ENCODE peak calls at places on chromosomes 7 and 10, in seven cellular contexts. M is body of pancreas, X is mammary epithelial cell, P is cardiac muscle cell, W is heart right ventricle, Z is lower lobe of right lung, V is Caco-2. I is an unnamed sample.
A peak's percentile ranks its signal among the peaks of the same experiment; 100 is the strongest.

GRCh38 chr10:111295788-111296187 is 219.0 kb downstream of the ADRA2A start:
- DNase-seq in M (no peak), X (no peak), P (no peak), W (no peak), Z (no peak), V (no peak), I (no peak)

GRCh38 chr10:29725133-29725720 is 90.5 kb upstream of the SVIL start:
- DNase-seq in M (no peak), X (no peak), P (peak; percentile 63), W (no peak), Z (no peak), V (peak; percentile 83), I (no peak)

GRCh38 chr10:127563718-127564553 is 14.8 kb downstream of the NPS start:
- DNase-seq in M (peak; percentile 10), X (peak; percentile 12), P (no peak), W (peak; percentile 35), Z (peak; percentile 66), V (no peak), I (no peak)

GRCh38 chr10:14532473-14533251 is 201.9 kb upstream of the FRMD4A start:
- DNase-seq in M (peak; percentile 90), X (peak; percentile 40), P (no peak), W (no peak), Z (no peak), V (peak; percentile 72), I (no peak)

GRCh38 chr7:92362131-92362530 is 85.2 kb upstream of the GATAD1 start:
- DNase-seq in M (no peak), X (no peak), P (peak; percentile 71), W (no peak), Z (no peak), V (no peak), I (no peak)

GRCh38 chr10:89523274-89523673 is 12.1 kb downstream of the SLC16A12 start:
- DNase-seq in M (no peak), X (no peak), P (no peak), W (no peak), Z (no peak), V (no peak), I (no peak)

GRCh38 chr7:29593458-29593857 is 29.8 kb downstream of the PRR15 start:
- DNase-seq in M (no peak), X (peak; percentile 24), P (no peak), W (no peak), Z (no peak), V (no peak), I (no peak)

GRCh38 chr7:360454-361100 is 70.6 kb downstream of the FOXL3 start:
- DNase-seq in M (no peak), X (no peak), P (no peak), W (peak; percentile 6), Z (peak; percentile 35), V (no peak), I (no peak)

GRCh38 chr7:157211710-157212109 is 73.0 kb downstream of the UBE3C start:
- DNase-seq in M (peak; percentile 43), X (peak; percentile 1), P (peak; percentile 72), W (no peak), Z (no peak), V (no peak), I (no peak)

GRCh38 chr7:6375346-6376101 is 72.2 kb downstream of the DAGLB start:
- DNase-seq in M (no peak), X (peak; percentile 41), P (peak; percentile 48), W (no peak), Z (no peak), V (no peak), I (no peak)

GRCh38 chr7:94344826-94345225 is 49.9 kb upstream of the COL1A2 start:
- DNase-seq in M (no peak), X (peak; percentile 12), P (peak; percentile 58), W (no peak), Z (no peak), V (no peak), I (no peak)

GRCh38 chr10:5960070-5960972 is 17.0 kb downstream of the IL15RA start:
- DNase-seq in M (no peak), X (no peak), P (peak; percentile 79), W (no peak), Z (peak; percentile 27), V (peak; percentile 34), I (no peak)

GRCh38 chr10:123269017-123269552 is 114.9 kb downstream of the BUB3 start:
- DNase-seq in M (no peak), X (no peak), P (no peak), W (no peak), Z (no peak), V (no peak), I (no peak)

GRCh38 chr10:118873738-118874105 is 119.0 kb upstream of the CACUL1 start:
- DNase-seq in M (no peak), X (peak; percentile 57), P (peak; percentile 13), W (no peak), Z (no peak), V (no peak), I (no peak)

GRCh38 chr7:12623885-12624498 is 53.5 kb downstream of the SCIN start:
- DNase-seq in M (no peak), X (peak; percentile 17), P (peak; percentile 33), W (no peak), Z (no peak), V (no peak), I (no peak)

GRCh38 chr7:3922175-3922635 is 621.2 kb downstream of the SDK1 start:
- DNase-seq in M (peak; percentile 78), X (peak; percentile 70), P (peak; percentile 89), W (no peak), Z (no peak), V (peak; percentile 69), I (peak; percentile 41)
- TF ChIP-seq CTCF in M (no peak), X (peak; percentile 33), P (no peak), W (no peak), Z (peak; percentile 8), V (no peak), I (peak; percentile 30)

GRCh38 chr7:41222704-41223103 is 480.2 kb downstream of the INHBA start:
- DNase-seq in M (no peak), X (peak; percentile 83), P (peak; percentile 42), W (no peak), Z (no peak), V (no peak), I (no peak)

GRCh38 chr7:41217306-41217705 is 485.6 kb downstream of the INHBA start:
- DNase-seq in M (no peak), X (peak; percentile 78), P (no peak), W (no peak), Z (no peak), V (no peak), I (no peak)

GRCh38 chr7:41219276-41219675 is 483.6 kb downstream of the INHBA start:
- DNase-seq in M (no peak), X (peak; percentile 25), P (peak; percentile 41), W (no peak), Z (no peak), V (no peak), I (no peak)

GRCh38 chr7:41224063-41224763 is 478.7 kb downstream of the INHBA start:
- DNase-seq in M (no peak), X (peak; percentile 98), P (peak; percentile 29), W (no peak), Z (no peak), V (peak; percentile 45), I (no peak)

GRCh38 chr7:41220275-41220674 is 482.6 kb downstream of the INHBA start:
- DNase-seq in M (no peak), X (no peak), P (no peak), W (no peak), Z (no peak), V (no peak), I (no peak)
- H3K27me3 ChIP-seq in M (no peaks in the 10 kb centered on the region), X (no peaks in the 10 kb centered on the region), P (peaks cover 32% of the 10 kb centered on the region), W (no peaks in the 10 kb centered on the region), Z (no peaks in the 10 kb centered on the region), V (no peaks in the 10 kb centered on the region), I (no peaks in the 10 kb centered on the region)

GRCh38 chr7:101629171-101629570 is at the start of gene MYL10:
- DNase-seq in M (no peak), X (no peak), P (no peak), W (no peak), Z (no peak), V (no peak), I (no peak)
- H3K4me3 ChIP-seq in M (no peak within 1 kb of the TSS), X (no peak within 1 kb of the TSS), P (no peak within 1 kb of the TSS), W (no peak within 1 kb of the TSS), Z (no peak within 1 kb of the TSS), V (no peak within 1 kb of the TSS), I (no peak within 1 kb of the TSS)

DNA sequence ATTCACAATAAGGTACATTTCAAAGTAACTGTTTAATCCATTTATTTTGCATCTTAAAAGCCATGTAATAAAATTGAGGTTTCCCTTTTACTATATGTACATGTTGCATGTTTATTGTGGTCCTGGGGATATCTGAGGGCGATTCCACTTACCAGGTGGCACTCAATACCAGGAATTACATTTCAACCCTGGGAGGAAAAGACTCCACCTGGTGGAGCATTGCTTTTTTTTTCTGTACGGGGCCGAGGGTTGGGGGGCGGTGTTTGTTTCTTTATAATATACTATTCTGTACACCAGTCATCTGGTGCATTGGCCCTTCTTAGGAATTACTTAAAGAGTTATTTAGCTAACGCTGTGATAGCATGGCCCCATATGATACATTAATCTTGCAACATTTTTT is 7.1 kb upstream of the HGF start:
- DNase-seq in M (no peak), X (no peak), P (no peak), W (no peak), Z (no peak), V (no peak), I (no peak)
- TF ChIP-seq CTCF in M (no peak), X (no peak), P (no peak), W (no peak), Z (no peak), V (peak; percentile 38), I (no peak)

GRCh38 chr10:125142946-125143345 is 17.4 kb downstream of the CTBP2 start:
- DNase-seq in M (no peak), X (no peak), P (no peak), W (no peak), Z (no peak), V (no peak), I (no peak)

GRCh38 chr10:125146791-125147604 is 13.4 kb downstream of the CTBP2 start:
- DNase-seq in M (peak; percentile 61), X (peak; percentile 96), P (no peak), W (no peak), Z (no peak), V (no peak), I (peak; percentile 87)

GRCh38 chr10:125144209-125144608 is 16.2 kb downstream of the CTBP2 start:
- DNase-seq in M (no peak), X (no peak), P (no peak), W (no peak), Z (no peak), V (no peak), I (no peak)

GRCh38 chr10:125145636-125146035 is 14.7 kb downstream of the CTBP2 start:
- DNase-seq in M (no peak), X (no peak), P (no peak), W (no peak), Z (no peak), V (no peak), I (no peak)

GRCh38 chr10:125144693-125145623 is 15.4 kb downstream of the CTBP2 start:
- DNase-seq in M (no peak), X (peak; percentile 65), P (peak; percentile 72), W (no peak), Z (peak; percentile 59), V (no peak), I (no peak)
- H3K27me3 ChIP-seq in M (no peaks in the 10 kb centered on the region), X (no peaks in the 10 kb centered on the region), P (no peaks in the 10 kb centered on the region), W (no peaks in the 10 kb centered on the region), Z (no peaks in the 10 kb centered on the region), V (no peaks in the 10 kb centered on the region), I (no peaks in the 10 kb centered on the region)

I was measured in tibial artery.